ENCODE peak calls at places on chromosome 13, in six cellular contexts. One of them, this sample, is unnamed.

GRCh38 chr13:63842102-63842501 is 2426.5 kb upstream of the PCDH20 start:
- DNase-seq in kidney: peak
- DNase-seq in fibroblast of lung: no peak
- DNase-seq in gastrocnemius medialis: no peak
- DNase-seq in WTC11: no peak
- DNase-seq in SK-N-SH: no peak
- DNase-seq in this sample: no peak

GRCh38 chr13:20547479-20547908 is 19.5 kb upstream of the IFT88 start:
- DNase-seq in WTC11: no peak
- DNase-seq in kidney: no peak
- DNase-seq in gastrocnemius medialis: no peak
- DNase-seq in fibroblast of lung: no peak
- DNase-seq in SK-N-SH: no peak
- DNase-seq in this sample: no peak

GRCh38 chr13:28204043-28204442 is 65.7 kb downstream of the PAN3 start:
- DNase-seq in WTC11: no peak
- DNase-seq in fibroblast of lung: no peak
- DNase-seq in kidney: no peak
- DNase-seq in gastrocnemius medialis: no peak
- DNase-seq in SK-N-SH: no peak
- DNase-seq in this sample: no peak

GRCh38 chr13:99505814-99506269 is 4.6 kb downstream of the TM9SF2 start:
- DNase-seq in kidney: no peak
- DNase-seq in fibroblast of lung: peak
- DNase-seq in SK-N-SH: peak
- DNase-seq in WTC11: no peak
- DNase-seq in gastrocnemius medialis: no peak
- DNase-seq in this sample: no peak

GRCh38 chr13:48158915-48159314 is 64.0 kb upstream of the MED4 start:
- DNase-seq in gastrocnemius medialis: no peak
- DNase-seq in WTC11: no peak
- DNase-seq in fibroblast of lung: no peak
- DNase-seq in kidney: no peak
- DNase-seq in SK-N-SH: no peak
- DNase-seq in this sample: no peak

GRCh38 chr13:97911311-97912138 is 42.0 kb upstream of the IPO5 start:
- DNase-seq in kidney: no peak
- DNase-seq in SK-N-SH: peak
- DNase-seq in WTC11: peak
- DNase-seq in fibroblast of lung: peak
- DNase-seq in gastrocnemius medialis: no peak
- DNase-seq in this sample: peak

GRCh38 chr13:40665754-40666057 is 735 bp downstream of the FOXO1 start:
- DNase-seq in WTC11: peak
- DNase-seq in gastrocnemius medialis: no peak
- DNase-seq in SK-N-SH: peak
- DNase-seq in kidney: no peak
- DNase-seq in fibroblast of lung: peak
- DNase-seq in this sample: no peak

GRCh38 chr13:40522234-40522633 is 144.2 kb downstream of the FOXO1 start:
- DNase-seq in gastrocnemius medialis: no peak
- DNase-seq in kidney: no peak
- DNase-seq in SK-N-SH: no peak
- DNase-seq in fibroblast of lung: peak
- DNase-seq in WTC11: no peak
- DNase-seq in this sample: no peak

GRCh38 chr13:75181906-75182305 is 300.1 kb downstream of the TBC1D4 start:
- DNase-seq in gastrocnemius medialis: no peak
- DNase-seq in kidney: no peak
- DNase-seq in SK-N-SH: no peak
- DNase-seq in WTC11: no peak
- DNase-seq in fibroblast of lung: peak
- DNase-seq in this sample: no peak

GRCh38 chr13:33251131-33251629 is 34.4 kb downstream of the STARD13 start:
- DNase-seq in WTC11: no peak
- DNase-seq in kidney: no peak
- DNase-seq in gastrocnemius medialis: peak
- DNase-seq in SK-N-SH: peak
- DNase-seq in fibroblast of lung: peak
- DNase-seq in this sample: no peak

GRCh38 chr13:42970824-42971669 is 21.0 kb downstream of the EPSTI1 start:
- DNase-seq in WTC11: peak
- DNase-seq in fibroblast of lung: peak
- DNase-seq in gastrocnemius medialis: no peak
- DNase-seq in SK-N-SH: peak
- DNase-seq in kidney: no peak
- DNase-seq in this sample: peak
- TF ChIP-seq CTCF in WTC11: peak
- TF ChIP-seq CTCF in fibroblast of lung: peak
- TF ChIP-seq CTCF in gastrocnemius medialis: no peak
- TF ChIP-seq CTCF in SK-N-SH: peak
- TF ChIP-seq CTCF in kidney: peak
- TF ChIP-seq CTCF in this sample: peak

GRCh38 chr13:50189450-50189849 is 174.2 kb downstream of the KCNRG start:
- DNase-seq in fibroblast of lung: no peak
- DNase-seq in gastrocnemius medialis: no peak
- DNase-seq in WTC11: no peak
- DNase-seq in kidney: no peak
- DNase-seq in SK-N-SH: no peak
- DNase-seq in this sample: no peak
- TF ChIP-seq CTCF in fibroblast of lung: no peak
- TF ChIP-seq CTCF in gastrocnemius medialis: no peak
- TF ChIP-seq CTCF in WTC11: no peak
- TF ChIP-seq CTCF in kidney: no peak
- TF ChIP-seq CTCF in SK-N-SH: no peak
- TF ChIP-seq CTCF in this sample: no peak

GRCh38 chr13:54445865-54446264 is 1417.3 kb downstream of the OLFM4 start:
- DNase-seq in WTC11: no peak
- DNase-seq in fibroblast of lung: no peak
- DNase-seq in gastrocnemius medialis: no peak
- DNase-seq in kidney: no peak
- DNase-seq in SK-N-SH: no peak
- DNase-seq in this sample: no peak

GRCh38 chr13:54445453-54445852 is 1416.8 kb downstream of the OLFM4 start:
- DNase-seq in WTC11: no peak
- DNase-seq in SK-N-SH: no peak
- DNase-seq in fibroblast of lung: no peak
- DNase-seq in kidney: no peak
- DNase-seq in gastrocnemius medialis: no peak
- DNase-seq in this sample: no peak

DNA sequence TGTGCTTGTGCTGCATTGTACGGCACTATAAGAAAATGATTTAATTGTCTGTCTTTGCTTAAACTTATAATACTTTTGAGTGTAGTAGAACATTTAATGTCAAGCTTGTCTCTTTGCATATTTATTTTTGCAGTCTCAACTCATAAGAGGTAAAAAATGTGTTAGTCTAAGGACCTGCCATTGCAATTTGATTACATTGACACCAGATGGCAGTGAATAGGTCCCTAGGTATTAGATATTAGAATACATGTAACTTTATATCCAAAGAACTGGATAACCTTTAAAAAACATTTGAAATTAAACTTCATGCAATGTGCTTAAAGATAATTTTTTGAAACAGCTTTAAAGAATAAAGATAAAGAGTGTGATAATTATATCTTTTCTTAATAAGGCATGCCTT is 1421.3 kb downstream of the OLFM4 start:
- DNase-seq in SK-N-SH: peak
- DNase-seq in kidney: no peak
- DNase-seq in fibroblast of lung: no peak
- DNase-seq in gastrocnemius medialis: no peak
- DNase-seq in WTC11: no peak
- DNase-seq in this sample: no peak
- TF ChIP-seq CTCF in SK-N-SH: peak
- TF ChIP-seq CTCF in kidney: no peak
- TF ChIP-seq CTCF in fibroblast of lung: no peak
- TF ChIP-seq CTCF in gastrocnemius medialis: no peak
- TF ChIP-seq CTCF in WTC11: no peak
- TF ChIP-seq CTCF in this sample: peak

GRCh38 chr13:42819712-42820111 is 38.3 kb downstream of the FAM216B start:
- DNase-seq in WTC11: no peak
- DNase-seq in SK-N-SH: no peak
- DNase-seq in kidney: no peak
- DNase-seq in gastrocnemius medialis: no peak
- DNase-seq in fibroblast of lung: no peak
- DNase-seq in this sample: no peak

GRCh38 chr13:42820450-42820849 is 39.1 kb downstream of the FAM216B start:
- DNase-seq in gastrocnemius medialis: no peak
- DNase-seq in fibroblast of lung: peak
- DNase-seq in WTC11: no peak
- DNase-seq in kidney: no peak
- DNase-seq in SK-N-SH: no peak
- DNase-seq in this sample: no peak

GRCh38 chr13:42815686-42816085 is 34.3 kb downstream of the FAM216B start:
- DNase-seq in fibroblast of lung: peak
- DNase-seq in SK-N-SH: no peak
- DNase-seq in WTC11: no peak
- DNase-seq in gastrocnemius medialis: no peak
- DNase-seq in kidney: no peak
- DNase-seq in this sample: no peak

GRCh38 chr13:42814868-42815267 is 33.5 kb downstream of the FAM216B start:
- DNase-seq in gastrocnemius medialis: no peak
- DNase-seq in kidney: no peak
- DNase-seq in fibroblast of lung: peak
- DNase-seq in SK-N-SH: peak
- DNase-seq in WTC11: no peak
- DNase-seq in this sample: no peak

GRCh38 chr13:42816538-42816937 is 35.2 kb downstream of the FAM216B start:
- DNase-seq in SK-N-SH: no peak
- DNase-seq in kidney: no peak
- DNase-seq in WTC11: no peak
- DNase-seq in gastrocnemius medialis: no peak
- DNase-seq in fibroblast of lung: no peak
- DNase-seq in this sample: no peak
- TF ChIP-seq CTCF in SK-N-SH: peak
- TF ChIP-seq CTCF in kidney: no peak
- TF ChIP-seq CTCF in WTC11: no peak
- TF ChIP-seq CTCF in gastrocnemius medialis: no peak
- TF ChIP-seq CTCF in fibroblast of lung: peak
- TF ChIP-seq CTCF in this sample: peak

GRCh38 chr13:21834511-21834910 is 163.6 kb downstream of the FGF9 start:
- DNase-seq in SK-N-SH: no peak
- DNase-seq in WTC11: no peak
- DNase-seq in gastrocnemius medialis: no peak
- DNase-seq in fibroblast of lung: no peak
- DNase-seq in kidney: no peak
- DNase-seq in this sample: no peak

GRCh38 chr13:21837288-21837687 is 166.4 kb downstream of the FGF9 start:
- DNase-seq in SK-N-SH: no peak
- DNase-seq in WTC11: no peak
- DNase-seq in gastrocnemius medialis: no peak
- DNase-seq in kidney: no peak
- DNase-seq in fibroblast of lung: no peak
- DNase-seq in this sample: no peak

GRCh38 chr13:21833921-21834320 is 163.0 kb downstream of the FGF9 start:
- DNase-seq in SK-N-SH: no peak
- DNase-seq in fibroblast of lung: no peak
- DNase-seq in WTC11: no peak
- DNase-seq in kidney: no peak
- DNase-seq in gastrocnemius medialis: no peak
- DNase-seq in this sample: no peak

DNA sequence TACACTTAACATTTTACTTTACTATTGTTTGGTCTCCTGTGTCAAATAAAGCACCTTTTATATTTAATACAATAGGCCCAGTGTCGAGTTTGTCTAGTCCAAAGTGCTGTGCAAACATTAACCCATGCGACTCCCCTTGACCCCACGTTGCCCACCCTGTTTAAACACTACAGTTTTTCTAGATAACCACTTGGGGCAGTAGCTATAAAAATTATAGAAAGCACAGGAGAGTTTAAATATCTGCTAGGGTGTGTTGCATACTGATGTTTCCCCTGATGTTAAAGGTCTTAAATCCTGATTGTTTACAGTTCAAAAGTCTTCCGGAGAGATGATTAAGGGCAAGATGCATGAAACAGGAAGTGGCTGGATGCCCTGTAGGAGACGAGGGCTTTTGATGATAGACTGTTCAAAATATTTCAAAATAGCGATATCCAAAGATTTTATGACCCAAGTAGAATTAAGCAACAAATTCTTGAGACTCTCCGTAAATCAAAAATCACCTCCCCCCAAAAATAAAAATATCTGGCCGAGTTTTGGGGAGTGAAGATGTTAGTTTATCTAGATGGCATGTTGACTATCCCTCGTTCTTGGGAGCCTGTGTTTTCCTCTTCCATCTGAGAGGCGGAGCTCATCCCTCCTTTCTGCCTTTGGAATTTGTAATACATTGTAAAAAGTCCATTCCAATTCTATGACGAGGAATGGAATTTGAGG is 167.1 kb downstream of the FGF9 start:
- DNase-seq in WTC11: no peak
- DNase-seq in fibroblast of lung: no peak
- DNase-seq in SK-N-SH: no peak
- DNase-seq in kidney: no peak
- DNase-seq in gastrocnemius medialis: no peak
- DNase-seq in this sample: no peak
- TF ChIP-seq CTCF in WTC11: no peak
- TF ChIP-seq CTCF in fibroblast of lung: no peak
- TF ChIP-seq CTCF in SK-N-SH: no peak
- TF ChIP-seq CTCF in kidney: no peak
- TF ChIP-seq CTCF in gastrocnemius medialis: no peak
- TF ChIP-seq CTCF in this sample: no peak

DNA sequence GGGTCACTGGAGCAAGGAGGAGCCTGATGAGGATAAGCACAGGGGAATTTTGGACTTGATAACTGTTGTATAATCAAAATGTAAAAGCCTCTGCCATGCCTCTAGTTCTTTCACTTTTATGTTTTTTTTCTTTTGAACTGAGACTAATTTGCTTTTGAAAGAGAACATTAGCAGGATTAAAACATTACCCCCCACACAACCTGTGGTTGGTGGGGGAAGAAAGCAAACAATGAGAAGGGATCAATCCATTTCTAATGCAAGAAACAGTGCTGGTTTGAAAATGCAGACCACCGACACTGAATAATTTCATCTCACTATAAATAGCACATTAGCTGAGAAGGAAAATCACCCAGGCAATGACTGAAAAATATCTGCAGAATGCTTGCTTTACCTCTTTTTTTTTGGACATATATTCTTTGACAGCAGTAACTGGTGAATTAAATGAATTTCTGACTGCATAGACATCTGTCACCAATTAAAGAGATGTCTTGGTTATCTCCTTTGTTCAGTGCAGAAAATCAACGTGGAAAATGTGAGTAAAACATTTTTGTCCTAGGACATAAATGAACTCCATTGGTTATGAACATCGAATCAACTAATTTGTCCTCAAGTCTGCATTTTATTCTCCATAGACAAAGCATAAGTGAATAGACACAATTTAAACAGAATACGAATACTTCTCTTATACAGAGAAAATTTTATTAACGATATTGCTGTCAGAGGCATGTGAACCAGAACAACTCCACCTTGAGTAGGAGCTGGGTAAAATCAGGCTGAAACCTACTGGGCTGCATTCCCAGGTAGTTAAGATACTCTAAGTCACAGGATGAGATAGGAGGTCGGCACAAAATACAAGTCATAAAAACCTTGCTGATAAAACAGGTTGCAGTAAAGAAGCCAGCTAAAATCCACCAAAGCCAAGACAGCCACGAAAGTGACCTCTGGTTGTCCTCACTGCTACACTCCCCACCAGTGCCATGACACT is 48.8 kb upstream of the TRPC4 start:
- DNase-seq in WTC11: no peak
- DNase-seq in gastrocnemius medialis: no peak
- DNase-seq in fibroblast of lung: no peak
- DNase-seq in kidney: no peak
- DNase-seq in SK-N-SH: no peak
- DNase-seq in this sample: no peak
- TF ChIP-seq CTCF in WTC11: no peak
- TF ChIP-seq CTCF in gastrocnemius medialis: no peak
- TF ChIP-seq CTCF in fibroblast of lung: no peak
- TF ChIP-seq CTCF in kidney: no peak
- TF ChIP-seq CTCF in SK-N-SH: no peak
- TF ChIP-seq CTCF in this sample: no peak